ENCODE peak calls at places on chromosomes 1 and 21, in seven cellular contexts. One of them, this sample, is unnamed.

GRCh38 chr21:44988607-44989537 is 49.0 kb downstream of the SLX9 start:
- DNase-seq in CD8-positive, alpha-beta T cell: no peak
- DNase-seq in Caco-2: no peak
- DNase-seq in MM.1S: no peak
- DNase-seq in foreskin fibroblast: no peak
- DNase-seq in PC-3: no peak
- DNase-seq in pancreas: no peak
- DNase-seq in this sample: no peak

GRCh38 chr1:117656202-117656641 is 50.4 kb downstream of the TENT5C start:
- DNase-seq in CD8-positive, alpha-beta T cell: peak; percentile 80
- DNase-seq in Caco-2: no peak
- DNase-seq in MM.1S: peak; percentile 91
- DNase-seq in foreskin fibroblast: no peak
- DNase-seq in PC-3: no peak
- DNase-seq in pancreas: no peak
- DNase-seq in this sample: no peak

GRCh38 chr1:182206628-182207239 is 145.2 kb upstream of the ZNF648 start:
- DNase-seq in CD8-positive, alpha-beta T cell: no peak
- DNase-seq in Caco-2: no peak
- DNase-seq in MM.1S: no peak
- DNase-seq in foreskin fibroblast: peak; percentile 71
- DNase-seq in PC-3: no peak
- DNase-seq in pancreas: no peak
- DNase-seq in this sample: no peak

GRCh38 chr1:220511785-220512184 is 16.2 kb upstream of the MARK1 start:
- DNase-seq in CD8-positive, alpha-beta T cell: no peak
- DNase-seq in Caco-2: peak; percentile 45
- DNase-seq in MM.1S: no peak
- DNase-seq in foreskin fibroblast: no peak
- DNase-seq in PC-3: peak; percentile 37
- DNase-seq in pancreas: no peak
- DNase-seq in this sample: no peak

GRCh38 chr1:54499097-54500029 is 48.7 kb upstream of the ACOT11 start:
- DNase-seq in CD8-positive, alpha-beta T cell: peak; percentile 42
- DNase-seq in Caco-2: peak; percentile 50
- DNase-seq in MM.1S: peak; percentile 38
- DNase-seq in foreskin fibroblast: peak; percentile 24
- DNase-seq in PC-3: peak; percentile 54
- DNase-seq in pancreas: no peak
- DNase-seq in this sample: no peak

GRCh38 chr1:74522143-74522542 is 9.7 kb upstream of the LRRC53 start:
- DNase-seq in CD8-positive, alpha-beta T cell: no peak
- DNase-seq in Caco-2: no peak
- DNase-seq in MM.1S: no peak
- DNase-seq in foreskin fibroblast: no peak
- DNase-seq in PC-3: peak; percentile 48
- DNase-seq in pancreas: no peak
- DNase-seq in this sample: no peak

GRCh38 chr1:196181594-196181878 is 426.7 kb downstream of the KCNT2 start:
- DNase-seq in CD8-positive, alpha-beta T cell: no peak
- DNase-seq in Caco-2: no peak
- DNase-seq in MM.1S: no peak
- DNase-seq in foreskin fibroblast: no peak
- DNase-seq in PC-3: no peak
- DNase-seq in pancreas: no peak
- DNase-seq in this sample: no peak

GRCh38 chr1:27000817-27001460 is 7.4 kb downstream of the TRNP1 start:
- DNase-seq in CD8-positive, alpha-beta T cell: no peak
- DNase-seq in Caco-2: no peak
- DNase-seq in MM.1S: no peak
- DNase-seq in foreskin fibroblast: peak; percentile 84
- DNase-seq in PC-3: no peak
- DNase-seq in pancreas: no peak
- DNase-seq in this sample: no peak

GRCh38 chr1:231601775-231602674 is 24.6 kb upstream of the DISC1 start:
- DNase-seq in CD8-positive, alpha-beta T cell: no peak
- DNase-seq in Caco-2: no peak
- DNase-seq in MM.1S: peak; percentile 5
- DNase-seq in foreskin fibroblast: no peak
- DNase-seq in PC-3: peak; percentile 39
- DNase-seq in pancreas: no peak
- DNase-seq in this sample: no peak

GRCh38 chr21:33975548-33976081 is 60.0 kb upstream of the ATP5PO start:
- DNase-seq in CD8-positive, alpha-beta T cell: peak; percentile 63
- DNase-seq in Caco-2: no peak
- DNase-seq in MM.1S: no peak
- DNase-seq in foreskin fibroblast: no peak
- DNase-seq in PC-3: peak; percentile 79
- DNase-seq in pancreas: no peak
- DNase-seq in this sample: no peak

GRCh38 chr1:94438692-94439276 is 20.6 kb downstream of the ABCD3 start:
- DNase-seq in CD8-positive, alpha-beta T cell: no peak
- DNase-seq in Caco-2: no peak
- DNase-seq in MM.1S: no peak
- DNase-seq in foreskin fibroblast: no peak
- DNase-seq in PC-3: no peak
- DNase-seq in pancreas: no peak
- DNase-seq in this sample: no peak

GRCh38 chr1:234154320-234155251 is 218.7 kb upstream of the COA6 start:
- DNase-seq in CD8-positive, alpha-beta T cell: no peak
- DNase-seq in Caco-2: no peak
- DNase-seq in MM.1S: peak; percentile 76
- DNase-seq in foreskin fibroblast: peak; percentile 25
- DNase-seq in PC-3: peak; percentile 92
- DNase-seq in pancreas: no peak
- DNase-seq in this sample: peak; percentile 50

GRCh38 chr1:81478217-81478616 is 322.5 kb upstream of the ADGRL2 start:
- DNase-seq in CD8-positive, alpha-beta T cell: no peak
- DNase-seq in Caco-2: no peak
- DNase-seq in MM.1S: no peak
- DNase-seq in foreskin fibroblast: no peak
- DNase-seq in PC-3: no peak
- DNase-seq in pancreas: peak; percentile 45
- DNase-seq in this sample: no peak

GRCh38 chr1:119141020-119141424 is 569 bp upstream of the WARS2 start:
- DNase-seq in CD8-positive, alpha-beta T cell: peak; percentile 21
- DNase-seq in Caco-2: peak; percentile 51
- DNase-seq in MM.1S: peak; percentile 13
- DNase-seq in foreskin fibroblast: peak; percentile 24
- DNase-seq in PC-3: peak; percentile 43
- DNase-seq in pancreas: peak; percentile 13
- DNase-seq in this sample: no peak

GRCh38 chr21:44299085-44299457 is 782 bp upstream of the PFKL start:
- DNase-seq in CD8-positive, alpha-beta T cell: no peak
- DNase-seq in Caco-2: no peak
- DNase-seq in MM.1S: peak; percentile 80
- DNase-seq in foreskin fibroblast: no peak
- DNase-seq in PC-3: peak; percentile 13
- DNase-seq in pancreas: no peak
- DNase-seq in this sample: no peak

GRCh38 chr1:16112558-16113555 is 39.4 kb upstream of the FAM131C start:
- DNase-seq in CD8-positive, alpha-beta T cell: no peak
- DNase-seq in Caco-2: peak; percentile 52
- DNase-seq in MM.1S: no peak
- DNase-seq in foreskin fibroblast: no peak
- DNase-seq in PC-3: no peak
- DNase-seq in pancreas: no peak
- DNase-seq in this sample: no peak

GRCh38 chr1:116435806-116436486 is 62.9 kb downstream of the ATP1A1 start:
- DNase-seq in CD8-positive, alpha-beta T cell: no peak
- DNase-seq in Caco-2: no peak
- DNase-seq in MM.1S: no peak
- DNase-seq in foreskin fibroblast: no peak
- DNase-seq in PC-3: no peak
- DNase-seq in pancreas: no peak
- DNase-seq in this sample: no peak

GRCh38 chr1:245098924-245099323 is 55.9 kb upstream of the KIF26B start:
- DNase-seq in CD8-positive, alpha-beta T cell: no peak
- DNase-seq in Caco-2: no peak
- DNase-seq in MM.1S: no peak
- DNase-seq in foreskin fibroblast: no peak
- DNase-seq in PC-3: no peak
- DNase-seq in pancreas: no peak
- DNase-seq in this sample: no peak

GRCh38 chr1:231634302-231635013 is 7.9 kb downstream of the DISC1 start:
- DNase-seq in CD8-positive, alpha-beta T cell: no peak
- DNase-seq in Caco-2: no peak
- DNase-seq in MM.1S: no peak
- DNase-seq in foreskin fibroblast: no peak
- DNase-seq in PC-3: no peak
- DNase-seq in pancreas: no peak
- DNase-seq in this sample: no peak

GRCh38 chr1:109996476-109996875 is 11.9 kb downstream of the AHCYL1 start:
- DNase-seq in CD8-positive, alpha-beta T cell: no peak
- DNase-seq in Caco-2: no peak
- DNase-seq in MM.1S: no peak
- DNase-seq in foreskin fibroblast: no peak
- DNase-seq in PC-3: peak; percentile 29
- DNase-seq in pancreas: no peak
- DNase-seq in this sample: no peak

GRCh38 chr21:38819719-38820147 is 14.0 kb downstream of the ETS2 start:
- DNase-seq in CD8-positive, alpha-beta T cell: no peak
- DNase-seq in Caco-2: peak; percentile 80
- DNase-seq in MM.1S: no peak
- DNase-seq in foreskin fibroblast: peak; percentile 62
- DNase-seq in PC-3: peak; percentile 95
- DNase-seq in pancreas: no peak
- DNase-seq in this sample: no peak

GRCh38 chr1:4140821-4141220 is 240.7 kb upstream of the C1orf174 start:
- DNase-seq in CD8-positive, alpha-beta T cell: no peak
- DNase-seq in Caco-2: no peak
- DNase-seq in MM.1S: no peak
- DNase-seq in foreskin fibroblast: no peak
- DNase-seq in PC-3: no peak
- DNase-seq in pancreas: no peak
- DNase-seq in this sample: no peak
- TF ChIP-seq CTCF in CD8-positive, alpha-beta T cell: no peak
- TF ChIP-seq CTCF in Caco-2: no peak
- TF ChIP-seq CTCF in MM.1S: no peak
- TF ChIP-seq CTCF in foreskin fibroblast: no peak
- TF ChIP-seq CTCF in PC-3: no peak
- TF ChIP-seq CTCF in pancreas: no peak
- TF ChIP-seq CTCF in this sample: no peak

GRCh38 chr1:42943166-42943565 is 15.5 kb downstream of the SLC2A1 start:
- DNase-seq in CD8-positive, alpha-beta T cell: peak; percentile 48
- DNase-seq in Caco-2: no peak
- DNase-seq in MM.1S: no peak
- DNase-seq in foreskin fibroblast: no peak
- DNase-seq in PC-3: peak; percentile 97
- DNase-seq in pancreas: peak; percentile 94
- DNase-seq in this sample: no peak
- H3K4me3 ChIP-seq in CD8-positive, alpha-beta T cell: no peak overlapping the region
- H3K4me3 ChIP-seq in Caco-2: no peak overlapping the region
- H3K4me3 ChIP-seq in MM.1S: no peak overlapping the region
- H3K4me3 ChIP-seq in foreskin fibroblast: no peak overlapping the region
- H3K4me3 ChIP-seq in PC-3: peak overlapping the region; percentile 13
- H3K4me3 ChIP-seq in pancreas: no peak overlapping the region
- H3K4me3 ChIP-seq in this sample: no peak overlapping the region

GRCh38 chr1:39671793-39672550 is at the start of gene NT5C1A:
- DNase-seq in CD8-positive, alpha-beta T cell: peak; percentile 33
- DNase-seq in Caco-2: no peak
- DNase-seq in MM.1S: peak; percentile 41
- DNase-seq in foreskin fibroblast: no peak
- DNase-seq in PC-3: no peak
- DNase-seq in pancreas: no peak
- DNase-seq in this sample: no peak

GRCh38 chr1:39671433-39671792 is 494 bp downstream of the NT5C1A start:
- DNase-seq in CD8-positive, alpha-beta T cell: no peak
- DNase-seq in Caco-2: no peak
- DNase-seq in MM.1S: no peak
- DNase-seq in foreskin fibroblast: no peak
- DNase-seq in PC-3: no peak
- DNase-seq in pancreas: no peak
- DNase-seq in this sample: no peak

GRCh38 chr1:39670689-39671088 is 1.2 kb downstream of the NT5C1A start:
- DNase-seq in CD8-positive, alpha-beta T cell: no peak
- DNase-seq in Caco-2: no peak
- DNase-seq in MM.1S: no peak
- DNase-seq in foreskin fibroblast: no peak
- DNase-seq in PC-3: no peak
- DNase-seq in pancreas: no peak
- DNase-seq in this sample: no peak

GRCh38 chr1:39673215-39673614 is 1.3 kb upstream of the NT5C1A start:
- DNase-seq in CD8-positive, alpha-beta T cell: no peak
- DNase-seq in Caco-2: no peak
- DNase-seq in MM.1S: no peak
- DNase-seq in foreskin fibroblast: no peak
- DNase-seq in PC-3: no peak
- DNase-seq in pancreas: no peak
- DNase-seq in this sample: no peak

DNA sequence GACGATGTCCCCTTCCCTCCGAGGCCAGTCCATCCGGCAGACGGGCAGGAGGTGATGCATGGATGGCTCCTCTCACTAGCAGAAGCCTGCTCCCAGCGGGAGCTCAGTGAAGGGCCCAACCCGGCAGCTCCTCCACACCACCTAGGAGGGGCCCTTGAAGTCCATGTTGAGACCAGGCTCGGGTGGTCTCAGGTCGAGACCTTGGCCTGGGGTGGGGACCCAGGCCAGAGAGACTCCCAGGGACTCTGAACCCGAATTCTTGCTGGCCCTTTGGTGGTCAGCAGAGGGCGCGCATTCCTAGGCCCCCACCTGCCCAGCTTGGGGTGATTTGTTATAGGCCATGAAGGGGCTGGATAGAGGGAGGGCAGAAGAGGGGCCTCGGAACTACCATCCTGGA is 642 bp upstream of the NT5C1A start:
- DNase-seq in CD8-positive, alpha-beta T cell: peak; percentile 47
- DNase-seq in Caco-2: no peak
- DNase-seq in MM.1S: peak; percentile 32
- DNase-seq in foreskin fibroblast: no peak
- DNase-seq in PC-3: no peak
- DNase-seq in pancreas: no peak
- DNase-seq in this sample: no peak
- TF ChIP-seq CTCF in CD8-positive, alpha-beta T cell: peak; percentile 38
- TF ChIP-seq CTCF in Caco-2: no peak
- TF ChIP-seq CTCF in MM.1S: peak; percentile 84
- TF ChIP-seq CTCF in foreskin fibroblast: peak; percentile 40
- TF ChIP-seq CTCF in PC-3: peak; percentile 54
- TF ChIP-seq CTCF in pancreas: peak; percentile 30
- TF ChIP-seq CTCF in this sample: peak; percentile 46

DNA sequence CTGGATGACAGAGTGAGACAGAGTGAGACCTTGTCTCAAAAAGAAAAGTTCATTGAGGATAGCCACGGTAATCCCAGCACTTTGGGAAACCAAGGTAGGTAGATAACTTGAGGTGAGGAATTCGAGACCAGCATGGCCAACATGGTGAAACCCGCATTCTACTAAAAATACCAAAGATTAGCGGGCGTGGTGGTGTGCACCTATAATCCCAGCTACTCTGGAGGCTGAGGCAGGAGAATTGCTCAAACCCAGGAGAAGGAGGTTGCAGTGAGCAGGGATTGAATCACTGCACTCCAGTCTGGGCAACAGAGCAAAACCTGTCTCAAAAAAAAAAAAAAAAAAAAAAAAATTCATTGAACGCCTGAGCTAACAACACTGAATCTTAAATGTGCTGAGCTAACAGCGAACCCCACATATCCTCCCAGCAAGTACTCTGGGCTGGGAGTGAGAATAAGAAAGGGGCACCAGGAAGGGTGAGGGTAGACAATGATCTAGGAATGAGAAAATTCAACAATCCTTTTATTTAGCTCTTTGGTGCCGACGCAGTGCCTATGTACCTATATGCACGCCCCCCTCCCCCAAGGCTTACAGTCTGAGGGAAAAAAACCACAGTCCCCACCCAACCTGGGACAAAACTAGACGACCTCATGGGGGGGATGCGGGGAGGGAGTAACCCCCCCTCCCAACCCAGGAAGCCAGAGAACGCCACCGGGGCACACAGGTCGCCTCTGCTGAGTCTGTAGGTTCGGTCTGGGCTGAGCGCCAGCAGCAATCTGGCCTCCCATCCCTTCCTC is 1.4 kb upstream of the CACNA1S start:
- DNase-seq in CD8-positive, alpha-beta T cell: no peak
- DNase-seq in Caco-2: no peak
- DNase-seq in MM.1S: no peak
- DNase-seq in foreskin fibroblast: no peak
- DNase-seq in PC-3: no peak
- DNase-seq in pancreas: no peak
- DNase-seq in this sample: no peak
- H3K4me3 ChIP-seq in CD8-positive, alpha-beta T cell: peak overlapping the region; percentile 67
- H3K4me3 ChIP-seq in Caco-2: peak overlapping the region; percentile 10
- H3K4me3 ChIP-seq in MM.1S: peak overlapping the region; percentile 61
- H3K4me3 ChIP-seq in foreskin fibroblast: peak overlapping the region; percentile 75
- H3K4me3 ChIP-seq in PC-3: peak overlapping the region; percentile 73
- H3K4me3 ChIP-seq in pancreas: no peak overlapping the region
- H3K4me3 ChIP-seq in this sample: peak overlapping the region; percentile 44